ENCODE peak calls at places on chromosomes 6 and 20, in five cellular contexts. W is astrocyte, K is uterus, P is heart left ventricle, N is A673. G is an unnamed sample.

GRCh38 chr6:142975272-142975805 is 30.4 kb upstream of the HIVEP2 start:
- DNase-seq in N (no peak), K (no peak), P (no peak), W (no peak), G (no peak)

GRCh38 chr20:61881861-61882260 is 183.8 kb downstream of the TAF4 start:
- DNase-seq in N (no peak), K (no peak), W (no peak), P (no peak), G (no peak)

GRCh38 chr6:56009620-56010019 is 134.2 kb upstream of the BMP5 start:
- DNase-seq in N (no peak), W (peak; percentile 33), K (no peak), P (no peak), G (no peak)

GRCh38 chr6:155493694-155494143 is 38.1 kb upstream of the NOX3 start:
- DNase-seq in N (peak; percentile 95), P (peak; percentile 12), K (peak; percentile 48), W (peak; percentile 100), G (peak; percentile 48)

GRCh38 chr6:70310063-70310694 is 7.3 kb upstream of the COL9A1 start:
- DNase-seq in W (peak; percentile 16), P (no peak), N (peak; percentile 62), K (no peak), G (peak; percentile 39)

GRCh38 chr6:13354331-13355042 is 26.1 kb upstream of the TBC1D7 start:
- DNase-seq in P (no peak), W (peak; percentile 89), K (no peak), N (no peak), G (no peak)

GRCh38 chr20:53582574-53583351 is 10.9 kb downstream of the ZNF217 start:
- DNase-seq in N (peak; percentile 57), K (peak; percentile 35), W (peak; percentile 89), P (no peak), G (peak; percentile 29)

GRCh38 chr6:148152244-148152643 is 190.4 kb upstream of the SASH1 start:
- DNase-seq in K (no peak), P (no peak), W (no peak), N (no peak), G (no peak)

GRCh38 chr20:12069181-12069580 is 151.5 kb downstream of the BTBD3 start:
- DNase-seq in N (no peak), P (no peak), K (no peak), W (no peak), G (no peak)

GRCh38 chr20:46905364-46906125 is 10.9 kb downstream of the EYA2 start:
- DNase-seq in N (no peak), K (no peak), W (no peak), P (no peak), G (no peak)

GRCh38 chr6:136945626-136946235 is 23.6 kb downstream of the SLC35D3 start:
- DNase-seq in W (no peak), N (no peak), P (no peak), K (no peak), G (no peak)

GRCh38 chr20:1137236-1137635 is 18.8 kb downstream of the PSMF1 start:
- DNase-seq in P (no peak), W (no peak), K (no peak), N (no peak), G (no peak)

GRCh38 chr6:4671587-4672115 is 104.6 kb upstream of the CDYL start:
- DNase-seq in P (no peak), K (no peak), N (no peak), W (no peak), G (no peak)

GRCh38 chr20:52305843-52306242 is 114.3 kb upstream of the ZFP64 start:
- DNase-seq in W (no peak), K (no peak), N (no peak), P (no peak), G (no peak)

GRCh38 chr6:108174371-108175175 is 8.8 kb downstream of the NR2E1 start:
- DNase-seq in K (no peak), N (no peak), P (no peak), W (peak; percentile 15), G (no peak)

GRCh38 chr6:108175176-108175591 is 9.4 kb downstream of the NR2E1 start:
- DNase-seq in N (no peak), K (no peak), W (no peak), P (no peak), G (no peak)

GRCh38 chr6:108176281-108177089 is 10.7 kb downstream of the NR2E1 start:
- DNase-seq in P (no peak), K (no peak), W (no peak), N (no peak), G (no peak)

GRCh38 chr6:108171918-108172516 is 6.2 kb downstream of the NR2E1 start:
- DNase-seq in P (no peak), K (no peak), N (no peak), W (no peak), G (no peak)

GRCh38 chr6:108175592-108176279 is 9.9 kb downstream of the NR2E1 start:
- DNase-seq in W (no peak), N (no peak), K (no peak), P (no peak), G (peak; percentile 36)
- TF ChIP-seq CTCF in W (no peak), N (peak; percentile 60), K (no peak), P (no peak), G (no peak)

DNA sequence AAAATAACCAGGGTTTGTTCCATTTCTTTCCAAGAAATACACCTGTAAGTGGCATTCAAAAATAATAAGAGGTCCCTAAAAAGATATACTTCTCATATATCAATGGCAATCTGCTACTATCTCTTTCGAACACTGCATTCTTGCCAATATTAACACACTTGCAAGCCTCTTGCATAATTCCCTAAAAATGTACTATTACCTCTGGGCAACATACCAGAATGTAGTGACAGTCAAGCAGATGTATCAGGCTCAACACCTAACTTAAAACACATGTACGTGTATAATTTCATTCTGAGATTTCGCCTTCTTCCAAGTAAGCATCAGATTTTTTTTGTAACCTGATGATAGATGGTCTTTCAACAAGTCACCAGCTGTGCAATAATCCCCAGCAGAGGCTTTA is 3.4 kb downstream of the CBLN4 start:
- DNase-seq in K (no peak), W (no peak), P (no peak), N (no peak), G (no peak)
- H3K27me3 ChIP-seq in K (peaks cover 14% of the 10 kb centered on the region), W (peaks cover 9% of the 10 kb centered on the region), P (peaks cover 44% of the 10 kb centered on the region), N (no peaks in the 10 kb centered on the region), G (no peaks in the 10 kb centered on the region)

GRCh38 chr6:156869986-156870398 is 92.8 kb downstream of the ARID1B start:
- DNase-seq in P (no peak), K (no peak), W (no peak), N (no peak), G (no peak)
- H3K4me1 ChIP-seq in P (peaks cover 8% of the 10 kb centered on the region), K (peaks cover 4% of the 10 kb centered on the region), W (peaks cover 12% of the 10 kb centered on the region), N (peaks cover 26% of the 10 kb centered on the region), G (no peaks in the 10 kb centered on the region)

GRCh38 chr6:32060966-32061655 is 22.9 kb downstream of the CYP21A2 start:
- DNase-seq in N (no peak), P (no peak), K (no peak), W (peak; percentile 6), G (no peak)
- TF ChIP-seq CTCF in N (no peak), P (no peak), K (no peak), W (no peak), G (no peak)

GRCh38 chr6:35215665-35216411 is 2.1 kb downstream of the SCUBE3 start:
- DNase-seq in P (no peak), K (no peak), N (no peak), W (no peak), G (no peak)
- H3K27me3 ChIP-seq in P (peaks cover 13% of the 10 kb centered on the region), K (no peaks in the 10 kb centered on the region), N (peaks cover 34% of the 10 kb centered on the region), W (peaks cover 8% of the 10 kb centered on the region), G (no peaks in the 10 kb centered on the region)

GRCh38 chr6:45502446-45502845 is 124.7 kb upstream of the SUPT3H start:
- DNase-seq in N (no peak), K (no peak), W (no peak), P (no peak), G (no peak)

GRCh38 chr6:45498620-45499019 is 120.9 kb upstream of the SUPT3H start:
- DNase-seq in N (no peak), W (no peak), P (no peak), K (no peak), G (no peak)

GRCh38 chr6:45504947-45505346 is 127.2 kb upstream of the SUPT3H start:
- DNase-seq in P (no peak), W (peak; percentile 96), N (peak; percentile 38), K (no peak), G (no peak)

GRCh38 chr6:45505470-45505869 is 127.7 kb upstream of the SUPT3H start:
- DNase-seq in K (no peak), W (no peak), N (no peak), P (no peak), G (no peak)

GRCh38 chr6:45500924-45501816 is 123.4 kb upstream of the SUPT3H start:
- DNase-seq in P (no peak), W (no peak), N (no peak), K (no peak), G (peak; percentile 43)
- H3K4me1 ChIP-seq in P (no peaks in the 10 kb centered on the region), W (peaks cover 21% of the 10 kb centered on the region), N (peaks cover 7% of the 10 kb centered on the region), K (no peaks in the 10 kb centered on the region), G (peaks cover 3% of the 10 kb centered on the region)

GRCh38 chr6:90118581-90118980 is 178.1 kb downstream of the BACH2 start:
- DNase-seq in W (no peak), P (no peak), K (no peak), N (no peak), G (no peak)
- TF ChIP-seq CTCF in W (no peak), P (peak; percentile 13), K (no peak), N (peak; percentile 7), G (no peak)

DNA sequence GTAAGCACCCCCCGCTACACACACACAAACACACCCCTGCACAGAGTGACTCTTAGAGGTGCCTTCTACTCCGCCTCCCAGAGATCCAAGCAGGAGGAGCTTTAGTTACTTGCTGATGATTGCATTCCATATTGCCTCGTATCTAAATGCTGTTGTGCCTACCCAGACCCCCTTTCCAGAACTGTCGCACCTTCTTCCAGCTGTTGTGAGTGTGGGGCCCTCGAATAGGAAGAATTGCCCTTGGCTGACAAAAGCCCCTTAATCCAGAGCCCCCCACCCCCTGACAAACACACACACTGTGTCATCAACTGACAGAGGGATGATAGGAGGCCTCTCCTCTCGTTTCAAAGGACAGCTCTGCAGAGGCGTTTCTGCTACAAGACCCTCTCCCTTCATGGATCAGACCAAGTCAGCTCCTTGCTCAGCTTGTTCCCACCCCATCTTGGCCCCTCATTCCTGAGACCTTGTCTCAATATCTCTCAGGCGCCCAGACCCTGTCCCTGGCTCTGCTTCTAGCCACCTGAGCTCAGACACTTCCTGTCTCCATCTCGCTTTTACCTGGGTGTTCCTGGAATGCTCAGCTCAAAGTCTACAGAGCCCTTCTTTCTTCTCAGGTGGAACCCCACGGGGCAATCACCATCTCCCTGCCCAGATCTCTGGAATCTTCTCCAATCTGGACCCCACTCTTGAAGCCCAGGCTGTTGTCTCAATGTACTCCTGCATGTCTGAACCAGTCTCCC is 4.0 kb upstream of the VSX1 start:
- DNase-seq in K (no peak), W (no peak), N (no peak), P (no peak), G (no peak)
- H3K27me3 ChIP-seq in K (peaks cover 18% of the 10 kb centered on the region), W (peaks cover 70% of the 10 kb centered on the region), N (peaks cover 95% of the 10 kb centered on the region), P (peaks cover 60% of the 10 kb centered on the region), G (no peaks in the 10 kb centered on the region)

GRCh38 chr20:6700563-6701328 is 66.7 kb upstream of the BMP2 start:
- DNase-seq in P (peak; percentile 48), W (no peak), N (no peak), K (peak; percentile 15), G (no peak)

GRCh38 chr20:6699931-6700562 is 67.4 kb upstream of the BMP2 start:
- DNase-seq in N (no peak), K (no peak), W (no peak), P (no peak), G (no peak)

GRCh38 chr20:6703047-6703446 is 64.4 kb upstream of the BMP2 start:
- DNase-seq in N (no peak), P (no peak), K (no peak), W (no peak), G (no peak)

GRCh38 chr20:6704132-6704861 is 63.2 kb upstream of the BMP2 start:
- DNase-seq in N (no peak), K (no peak), P (no peak), W (peak; percentile 74), G (peak; percentile 89)

GRCh38 chr20:6702144-6702543 is 65.3 kb upstream of the BMP2 start:
- DNase-seq in W (no peak), K (no peak), N (no peak), P (no peak), G (no peak)
- H3K4me1 ChIP-seq in W (peaks cover 24% of the 10 kb centered on the region), K (no peaks in the 10 kb centered on the region), N (no peaks in the 10 kb centered on the region), P (peaks cover 3% of the 10 kb centered on the region), G (peaks cover 98% of the 10 kb centered on the region)